ENCODE peak calls at places on chromosomes 12 and 14, in seven cellular contexts. O, P, J, S, D, K and X are unnamed samples.

GRCh38 chr12:19759229-19759628 is 319.9 kb downstream of the AEBP2 start:
- DNase-seq in O (no peak), P (no peak), J (no peak), S (no peak), D (no peak), K (no peak), X (peak; percentile 81)

GRCh38 chr12:66623455-66623854 is 55.4 kb downstream of the GRIP1 start:
- DNase-seq in O (no peak), P (no peak), J (no peak), S (no peak), D (no peak), K (no peak), X (peak; percentile 27)

GRCh38 chr12:113060336-113060960 is 3.9 kb downstream of the DTX1 start:
- DNase-seq in O (no peak), P (no peak), J (no peak), S (no peak), D (no peak), K (no peak), X (no peak)

GRCh38 chr14:39395555-39396254 is 36.5 kb downstream of the FBXO33 start:
- DNase-seq in O (no peak), P (no peak), J (no peak), S (no peak), D (no peak), K (no peak), X (peak; percentile 38)

GRCh38 chr12:7219599-7220243 is 30.2 kb downstream of the PEX5 start:
- DNase-seq in O (peak; percentile 32), P (peak; percentile 82), J (peak; percentile 81), S (peak; percentile 80), D (peak; percentile 11), K (no peak), X (peak; percentile 75)

GRCh38 chr12:1410794-1411193 is 183.6 kb downstream of the FBXL14 start:
- DNase-seq in O (no peak), P (no peak), J (no peak), S (no peak), D (no peak), K (no peak), X (no peak)

GRCh38 chr12:26106347-26106746 is 18.5 kb downstream of the BHLHE41 start:
- DNase-seq in O (no peak), P (no peak), J (no peak), S (no peak), D (no peak), K (no peak), X (no peak)

GRCh38 chr14:105068818-105069217 is 3.6 kb upstream of the GPR132 start:
- DNase-seq in O (no peak), P (no peak), J (no peak), S (no peak), D (no peak), K (no peak), X (no peak)

GRCh38 chr14:68444449-68445168 is 348.3 kb downstream of the ZFP36L1 start:
- DNase-seq in O (no peak), P (no peak), J (peak; percentile 75), S (no peak), D (no peak), K (no peak), X (peak; percentile 60)

GRCh38 chr12:89225401-89225800 is 126.9 kb downstream of the DUSP6 start:
- DNase-seq in O (no peak), P (no peak), J (peak; percentile 85), S (peak; percentile 26), D (peak; percentile 51), K (no peak), X (peak; percentile 95)

GRCh38 chr14:89807905-89808304 is 146.6 kb downstream of the EFCAB11 start:
- DNase-seq in O (no peak), P (no peak), J (no peak), S (peak; percentile 15), D (no peak), K (no peak), X (no peak)

GRCh38 chr12:42315108-42315507 is 10.8 kb downstream of the ZCRB1 start:
- DNase-seq in O (no peak), P (no peak), J (no peak), S (no peak), D (no peak), K (no peak), X (no peak)

GRCh38 chr14:45181329-45181728 is 45.6 kb downstream of the FANCM start:
- DNase-seq in O (no peak), P (no peak), J (no peak), S (no peak), D (no peak), K (no peak), X (peak; percentile 47)

GRCh38 chr14:51457858-51458562 is 193.7 kb upstream of the FRMD6 start:
- DNase-seq in O (no peak), P (no peak), J (no peak), S (no peak), D (no peak), K (no peak), X (no peak)

GRCh38 chr12:81758421-81759214 is 532 bp downstream of the PPFIA2 start:
- DNase-seq in O (no peak), P (peak; percentile 39), J (no peak), S (peak; percentile 50), D (peak; percentile 6), K (no peak), X (peak; percentile 17)

GRCh38 chr12:33439587-33440011 is at the start of gene SYT10:
- DNase-seq in O (no peak), P (no peak), J (no peak), S (peak; percentile 81), D (no peak), K (no peak), X (no peak)

GRCh38 chr12:95989504-95990123 is 6.5 kb downstream of the HAL start:
- DNase-seq in O (no peak), P (no peak), J (no peak), S (no peak), D (no peak), K (no peak), X (no peak)

GRCh38 chr12:52353766-52354165 is 13.5 kb downstream of the KRT85 start:
- DNase-seq in O (no peak), P (no peak), J (no peak), S (no peak), D (no peak), K (no peak), X (no peak)

GRCh38 chr14:88518592-88519512 is 36.0 kb downstream of the PTPN21 start:
- DNase-seq in O (no peak), P (no peak), J (no peak), S (no peak), D (no peak), K (no peak), X (peak; percentile 72)

GRCh38 chr12:46459111-46459510 is 86.5 kb upstream of the SLC38A2 start:
- DNase-seq in O (no peak), P (no peak), J (no peak), S (no peak), D (no peak), K (no peak), X (peak; percentile 93)

GRCh38 chr14:94382099-94382498 is 6.3 kb downstream of the SERPINA1 start:
- DNase-seq in O (no peak), P (no peak), J (no peak), S (no peak), D (no peak), K (no peak), X (no peak)

GRCh38 chr12:117629454-117629853 is 268.0 kb upstream of the NOS1 start:
- DNase-seq in O (no peak), P (no peak), J (no peak), S (no peak), D (no peak), K (no peak), X (no peak)

GRCh38 chr12:118312578-118312977 is 60.1 kb downstream of the TAOK3 start:
- DNase-seq in O (no peak), P (no peak), J (no peak), S (no peak), D (no peak), K (no peak), X (no peak)

GRCh38 chr14:34175574-34175973 is 224.7 kb upstream of the EGLN3 start:
- DNase-seq in O (no peak), P (peak; percentile 36), J (no peak), S (no peak), D (no peak), K (no peak), X (no peak)

GRCh38 chr14:88630565-88630964 is 67.7 kb downstream of the ZC3H14 start:
- DNase-seq in O (no peak), P (no peak), J (no peak), S (no peak), D (no peak), K (no peak), X (peak; percentile 72)

GRCh38 chr14:56899829-56900228 is 89.5 kb upstream of the OTX2 start:
- DNase-seq in O (no peak), P (no peak), J (no peak), S (peak; percentile 30), D (no peak), K (no peak), X (no peak)

GRCh38 chr12:127655691-127656090 is 611.3 kb upstream of the TMEM132C start:
- DNase-seq in O (no peak), P (no peak), J (no peak), S (no peak), D (no peak), K (no peak), X (peak; percentile 38)

GRCh38 chr14:105015242-105015641 is 5.6 kb downstream of the CDCA4 start:
- DNase-seq in O (no peak), P (no peak), J (no peak), S (no peak), D (no peak), K (no peak), X (no peak)

GRCh38 chr12:116520801-116521471 is 38.2 kb upstream of the MAP1LC3B2 start:
- DNase-seq in O (no peak), P (no peak), J (no peak), S (no peak), D (no peak), K (no peak), X (peak; percentile 59)

GRCh38 chr12:19411234-19412221 is 27.8 kb upstream of the AEBP2 start:
- DNase-seq in O (peak; percentile 30), P (no peak), J (no peak), S (peak; percentile 51), D (no peak), K (no peak), X (no peak)

GRCh38 chr12:15423629-15424028 is 101.3 kb downstream of the PTPRO start:
- DNase-seq in O (no peak), P (no peak), J (no peak), S (no peak), D (no peak), K (no peak), X (peak; percentile 11)

GRCh38 chr12:92369643-92370042 is 224.0 kb upstream of the BTG1 start:
- DNase-seq in O (no peak), P (no peak), J (no peak), S (no peak), D (peak; percentile 59), K (no peak), X (no peak)

GRCh38 chr14:90137807-90138206 is 76.0 kb downstream of the KCNK13 start:
- DNase-seq in O (no peak), P (no peak), J (no peak), S (no peak), D (no peak), K (no peak), X (peak; percentile 15)

GRCh38 chr12:127656261-127656660 is 610.7 kb upstream of the TMEM132C start:
- DNase-seq in O (no peak), P (no peak), J (no peak), S (no peak), D (no peak), K (no peak), X (no peak)

GRCh38 chr12:47343684-47344567 is 264.2 kb upstream of the AMIGO2 start:
- DNase-seq in O (no peak), P (no peak), J (no peak), S (no peak), D (peak; percentile 12), K (no peak), X (peak; percentile 46)

GRCh38 chr14:47675489-47676300 is at the start of gene MDGA2:
- DNase-seq in O (no peak), P (no peak), J (no peak), S (peak; percentile 58), D (no peak), K (no peak), X (peak; percentile 19)

GRCh38 chr12:121132601-121133481 is at the start of gene P2RX7:
- DNase-seq in O (peak; percentile 20), P (peak; percentile 99), J (peak; percentile 27), S (peak; percentile 83), D (peak; percentile 90), K (peak; percentile 48), X (peak; percentile 58)

GRCh38 chr12:71164166-71164876 is 6.5 kb upstream of the TSPAN8 start:
- DNase-seq in O (no peak), P (no peak), J (no peak), S (no peak), D (no peak), K (no peak), X (no peak)